ENCODE peak calls at places on chromosomes 3 and 15, in six cellular contexts. T is right lobe of liver, U is hepatocyte, M is ovary, C is cardiac fibroblast, Z is astrocyte of the spinal cord. X is an unnamed sample.

GRCh38 chr15:29517829-29518228 is 248.2 kb upstream of the NSMCE3 start:
- DNase-seq in Z (no peak), U (no peak), C (no peak), M (no peak), T (no peak), X (no peak)

GRCh38 chr3:177491301-177492031 is 294.2 kb upstream of the TBL1XR1 start:
- DNase-seq in T (no peak), M (no peak), U (no peak), Z (peak), C (no peak), X (peak)

GRCh38 chr3:58580826-58581327 is 3.7 kb upstream of the FAM107A start:
- DNase-seq in U (peak), T (no peak), M (no peak), Z (no peak), C (no peak), X (peak)

GRCh38 chr3:137769321-137770065 is 5.4 kb downstream of the SOX14 start:
- DNase-seq in C (no peak), M (no peak), U (no peak), Z (no peak), T (no peak), X (no peak)

GRCh38 chr3:127682576-127682975 is 9.8 kb downstream of the ABTB1 start:
- DNase-seq in M (peak), T (peak), Z (no peak), U (no peak), C (no peak), X (no peak)

GRCh38 chr3:170961616-170962400 is 53.4 kb upstream of the EIF5A2 start:
- DNase-seq in M (no peak), U (peak), Z (peak), T (no peak), C (peak), X (peak)

GRCh38 chr3:89395996-89396395 is 288.6 kb downstream of the EPHA3 start:
- DNase-seq in M (no peak), Z (no peak), C (no peak), U (no peak), T (no peak), X (no peak)

GRCh38 chr3:38349684-38350359 is 3.2 kb downstream of the XYLB start:
- DNase-seq in Z (peak), U (no peak), M (no peak), T (no peak), C (peak), X (no peak)

GRCh38 chr15:63979227-63979793 is 67.0 kb downstream of the DAPK2 start:
- DNase-seq in T (no peak), Z (no peak), M (no peak), C (no peak), U (no peak), X (no peak)

GRCh38 chr3:13122101-13123055 is 49.1 kb upstream of the IQSEC1 start:
- DNase-seq in T (peak), U (no peak), Z (no peak), C (no peak), M (no peak), X (no peak)

GRCh38 chr3:138097192-138097829 is 18.1 kb downstream of the DZIP1L start:
- DNase-seq in C (no peak), M (no peak), Z (no peak), T (no peak), U (no peak), X (no peak)

GRCh38 chr3:42501681-42502428 is 588 bp upstream of the VIPR1 start:
- DNase-seq in C (peak), U (peak), M (no peak), Z (peak), T (peak), X (peak)

GRCh38 chr3:42504334-42505202 is 2.1 kb downstream of the VIPR1 start:
- DNase-seq in Z (no peak), T (no peak), C (no peak), U (peak), M (no peak), X (no peak)

GRCh38 chr3:42503957-42504333 is 1.5 kb downstream of the VIPR1 start:
- DNase-seq in C (no peak), M (no peak), U (no peak), Z (no peak), T (no peak), X (no peak)

GRCh38 chr3:42502429-42503250 is at the start of gene VIPR1:
- DNase-seq in M (peak), Z (no peak), U (peak), T (peak), C (peak), X (peak)

DNA sequence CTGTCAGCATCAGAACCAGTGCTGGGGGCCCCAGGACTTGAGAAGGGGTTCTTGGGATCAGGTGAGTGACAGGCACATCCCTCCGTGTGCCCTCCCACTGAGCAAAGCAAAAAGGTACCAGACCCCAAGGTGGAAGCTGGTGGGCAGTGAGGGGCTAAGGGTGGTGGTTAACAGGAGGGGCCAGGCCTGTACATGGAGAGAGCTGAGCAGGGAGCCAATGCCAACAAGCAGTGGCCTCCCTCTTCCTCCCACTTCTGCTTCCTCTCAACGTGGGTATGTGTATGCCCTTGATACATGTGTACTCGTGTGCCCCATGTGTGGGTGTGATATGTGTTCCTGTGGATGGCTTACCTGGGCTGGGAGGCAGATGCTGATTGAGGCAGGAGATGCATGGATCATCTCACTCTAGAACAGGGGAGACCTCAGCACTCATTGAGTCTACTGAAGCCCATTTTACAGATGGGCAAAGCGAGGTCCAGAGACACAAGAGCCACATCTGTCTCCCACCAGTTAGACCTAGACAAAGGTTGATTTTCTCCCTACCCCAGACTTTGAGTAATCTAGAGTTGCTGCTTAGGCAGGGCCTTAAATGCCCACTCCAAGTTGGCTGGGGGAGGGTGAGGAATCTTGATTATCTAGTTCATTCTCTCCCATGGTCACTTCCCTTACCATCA is 945 bp downstream of the VIPR1 start:
- DNase-seq in T (no peak), Z (no peak), U (no peak), M (no peak), C (no peak), X (no peak)
- H3K4me3 ChIP-seq in T (peak), Z (no peak), U (peak), M (peak), C (peak), X (peak)

GRCh38 chr3:121654493-121655385 is 6.0 kb downstream of the HCLS1 start:
- DNase-seq in Z (no peak), C (no peak), T (no peak), M (no peak), U (no peak), X (no peak)

GRCh38 chr3:121660356-121661171 is at the start of gene HCLS1:
- DNase-seq in U (no peak), M (no peak), T (peak), C (peak), Z (no peak), X (peak)

GRCh38 chr3:121661376-121661775 is 673 bp upstream of the HCLS1 start:
- DNase-seq in U (no peak), C (no peak), Z (no peak), T (no peak), M (no peak), X (peak)

GRCh38 chr3:121662742-121663141 is 2.0 kb upstream of the HCLS1 start:
- DNase-seq in T (no peak), Z (no peak), C (no peak), U (no peak), M (no peak), X (no peak)

DNA sequence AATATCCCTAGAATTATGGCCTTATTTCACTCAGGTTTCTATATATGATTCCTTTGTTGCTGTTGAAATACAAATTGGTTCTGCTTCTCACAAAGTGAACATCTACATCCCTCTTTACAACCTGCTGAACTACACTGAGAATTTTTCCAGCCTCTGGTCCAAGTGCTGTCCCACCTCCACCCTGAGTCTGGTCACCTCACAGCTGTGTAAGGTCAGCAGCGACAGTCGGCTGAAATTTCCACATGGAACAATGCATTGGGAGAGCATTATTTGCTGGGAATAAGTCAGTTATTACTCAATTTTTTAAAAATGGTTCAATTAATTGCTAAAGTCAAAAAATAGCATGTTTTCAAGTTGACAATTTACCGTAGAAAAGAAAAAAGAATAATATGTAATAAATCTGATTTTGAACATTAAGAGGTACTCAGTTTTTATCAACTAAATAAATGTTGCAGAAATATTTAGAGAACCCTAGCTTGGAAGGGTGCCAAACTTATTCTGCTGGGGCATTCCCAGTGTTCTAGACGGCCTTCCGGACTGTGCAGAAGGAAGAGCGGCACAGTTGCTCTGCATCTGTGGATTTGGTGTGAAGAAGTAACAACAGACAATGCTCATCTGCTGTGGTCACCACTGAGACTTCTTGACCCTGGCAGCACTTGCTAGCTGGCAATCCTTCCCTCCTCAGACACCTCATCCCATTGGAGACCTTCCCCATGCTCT is 1.8 kb downstream of the HCLS1 start:
- DNase-seq in U (no peak), M (no peak), Z (no peak), T (no peak), C (no peak), X (no peak)
- H3K4me3 ChIP-seq in U (no peak), M (no peak), Z (no peak), T (no peak), C (no peak), X (no peak)

GRCh38 chr3:169150874-169151273 is 512.6 kb downstream of the MECOM start:
- DNase-seq in M (no peak), U (no peak), T (no peak), Z (no peak), C (no peak), X (no peak)

GRCh38 chr3:169148448-169149348 is 514.8 kb downstream of the MECOM start:
- DNase-seq in C (peak), U (no peak), T (no peak), Z (peak), M (no peak), X (no peak)

GRCh38 chr3:169147246-169148008 is 516.1 kb downstream of the MECOM start:
- DNase-seq in Z (peak), M (no peak), U (peak), T (peak), C (peak), X (peak)

GRCh38 chr3:169150343-169150742 is 513.2 kb downstream of the MECOM start:
- DNase-seq in C (no peak), T (no peak), M (no peak), U (no peak), Z (no peak), X (no peak)

GRCh38 chr3:169149349-169149890 is 514.1 kb downstream of the MECOM start:
- DNase-seq in Z (peak), U (peak), T (peak), C (peak), M (peak), X (peak)
- H3K4me3 ChIP-seq in Z (peak), U (peak), T (no peak), C (peak), M (peak), X (peak)

GRCh38 chr3:99875925-99876781 is 58.5 kb downstream of the CMSS1 start:
- DNase-seq in C (peak), M (peak), Z (peak), U (peak), T (peak), X (peak)

GRCh38 chr3:99872633-99873254 is 55.1 kb downstream of the CMSS1 start:
- DNase-seq in T (no peak), U (no peak), Z (peak), C (no peak), M (no peak), X (no peak)

GRCh38 chr3:99877180-99877579 is 59.5 kb downstream of the CMSS1 start:
- DNase-seq in U (no peak), Z (no peak), C (no peak), T (no peak), M (no peak), X (no peak)

GRCh38 chr3:99878005-99878404 is 60.3 kb downstream of the CMSS1 start:
- DNase-seq in Z (peak), T (no peak), M (no peak), C (peak), U (peak), X (peak)

GRCh38 chr3:99875573-99875924 is 57.9 kb downstream of the CMSS1 start:
- DNase-seq in M (no peak), Z (peak), T (no peak), U (peak), C (peak), X (peak)
- H3K4me3 ChIP-seq in M (peak), Z (peak), T (peak), U (peak), C (peak), X (peak)

GRCh38 chr15:56432304-56432703 is 32.6 kb downstream of the MNS1 start:
- DNase-seq in Z (no peak), C (no peak), M (no peak), T (no peak), U (no peak), X (no peak)
- H3K4me3 ChIP-seq in Z (no peak), C (no peak), M (no peak), T (no peak), U (no peak), X (no peak)

GRCh38 chr15:96353931-96354730 is 23.6 kb downstream of the NR2F2 start:
- DNase-seq in U (peak), T (peak), M (peak), Z (peak), C (peak), X (peak)
- H3K4me3 ChIP-seq in U (peak), T (peak), M (peak), Z (peak), C (peak), X (peak)

DNA sequence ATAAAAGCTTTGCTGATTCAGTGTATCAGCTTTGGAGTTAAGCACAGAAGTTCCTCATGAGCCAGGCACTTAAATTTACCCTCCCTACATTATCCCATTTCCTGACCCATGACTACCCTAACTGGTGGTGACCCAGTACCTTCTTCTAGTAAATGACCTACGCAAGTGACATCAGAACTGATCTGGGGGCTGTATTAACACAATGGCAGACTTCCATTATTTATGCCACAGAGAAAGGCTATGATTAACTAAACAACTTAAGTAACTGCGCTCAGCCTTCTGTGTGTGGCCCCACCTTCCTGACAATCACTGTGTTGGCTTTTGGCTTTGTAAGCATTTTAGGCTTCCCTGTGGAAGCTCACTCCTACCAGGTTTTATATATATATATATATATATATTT is 1.9 kb downstream of the MB21D2 start:
- DNase-seq in U (no peak), T (no peak), C (peak), M (no peak), Z (no peak), X (peak)
- H3K4me3 ChIP-seq in U (peak), T (no peak), C (no peak), M (peak), Z (peak), X (peak)

GRCh38 chr3:168973897-168974296 is 689.6 kb downstream of the MECOM start:
- DNase-seq in Z (no peak), M (no peak), U (no peak), C (peak), T (no peak), X (no peak)

GRCh38 chr3:168974628-168975403 is 688.7 kb downstream of the MECOM start:
- DNase-seq in C (no peak), T (no peak), Z (no peak), M (no peak), U (no peak), X (no peak)

GRCh38 chr3:168981396-168981795 is 682.1 kb downstream of the MECOM start:
- DNase-seq in Z (no peak), T (no peak), M (no peak), U (no peak), C (peak), X (peak)

GRCh38 chr3:168976969-168977368 is 686.5 kb downstream of the MECOM start:
- DNase-seq in M (no peak), U (no peak), T (no peak), C (no peak), Z (no peak), X (no peak)

DNA sequence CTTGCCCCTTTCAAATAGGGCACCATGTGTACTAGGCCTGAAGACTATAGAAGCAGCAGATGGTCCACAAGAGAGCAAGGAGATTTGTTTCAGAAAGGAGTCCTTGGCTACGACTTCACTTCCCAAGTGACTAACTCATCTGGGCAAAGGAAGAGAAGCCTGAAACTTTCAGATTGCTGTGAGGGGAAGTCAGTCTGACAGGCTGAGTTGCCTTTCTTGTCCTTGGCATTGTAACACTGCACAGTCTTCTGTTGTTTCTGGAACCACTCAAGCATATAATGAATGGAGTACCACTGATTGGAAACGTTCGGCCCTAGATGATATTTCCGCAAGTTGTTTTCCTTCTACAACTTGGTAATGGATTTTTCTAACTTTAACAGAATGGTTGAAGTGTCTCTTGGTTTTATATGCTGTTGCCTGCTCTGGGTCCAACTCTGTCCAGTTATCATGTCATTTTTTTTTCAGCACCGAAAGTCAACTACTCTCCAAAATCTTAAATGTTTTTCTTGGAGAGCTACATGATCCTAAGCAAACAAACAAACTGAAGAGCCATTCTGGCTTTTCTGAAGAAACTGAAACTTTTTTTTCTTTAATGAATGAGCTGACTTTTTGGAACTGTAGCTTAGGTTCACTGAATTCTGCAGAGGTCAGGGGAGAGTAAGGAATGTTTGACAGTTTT is 685.7 kb downstream of the MECOM start:
- DNase-seq in U (no peak), C (peak), T (no peak), Z (peak), M (no peak), X (peak)
- H3K4me3 ChIP-seq in U (no peak), C (no peak), T (no peak), Z (no peak), M (no peak), X (no peak)

GRCh38 chr3:156691920-156692319 is 17.5 kb downstream of the TIPARP start:
- DNase-seq in U (no peak), Z (peak), M (no peak), T (no peak), C (peak), X (peak)
- H3K4me3 ChIP-seq in U (no peak), Z (no peak), M (peak), T (no peak), C (no peak), X (no peak)

X was measured in epithelial cell of esophagus.